ENCODE peak calls at places on chromosomes 2 and 18, in five cellular contexts. Z, H, B, D and P are unnamed samples.

GRCh38 chr2:237290249-237290648 is 123.7 kb downstream of the COL6A3 start:
- DNase-seq in Z (no peak), H (no peak), B (no peak), D (peak), P (peak)

GRCh38 chr2:173959909-173960308 is 5.3 kb downstream of the SP3 start:
- DNase-seq in Z (no peak), H (no peak), B (no peak), D (no peak), P (no peak)

GRCh38 chr2:214601852-214602251 is 191.0 kb downstream of the VWC2L start:
- DNase-seq in Z (no peak), H (no peak), B (no peak), D (no peak), P (no peak)

GRCh38 chr2:79191816-79192215 is 32.3 kb upstream of the REG3A start:
- DNase-seq in Z (no peak), H (no peak), B (no peak), D (no peak), P (no peak)

GRCh38 chr18:77081387-77081773 is 51.2 kb downstream of the MBP start:
- DNase-seq in Z (no peak), H (no peak), B (no peak), D (no peak), P (no peak)

GRCh38 chr2:108637304-108637669 is 82.0 kb upstream of the RANBP2 start:
- DNase-seq in Z (peak), H (no peak), B (no peak), D (peak), P (peak)

GRCh38 chr18:12278765-12279682 is 24.9 kb downstream of the CIDEA start:
- DNase-seq in Z (peak), H (peak), B (no peak), D (peak), P (peak)

GRCh38 chr2:197399887-197400540 is 34.8 kb downstream of the SF3B1 start:
- DNase-seq in Z (no peak), H (no peak), B (no peak), D (no peak), P (no peak)

GRCh38 chr2:199379251-199379650 is 78.5 kb downstream of the SATB2 start:
- DNase-seq in Z (no peak), H (peak), B (no peak), D (no peak), P (no peak)

GRCh38 chr18:58993260-58993659 is 128.6 kb downstream of the ZNF532 start:
- DNase-seq in Z (peak), H (peak), B (no peak), D (no peak), P (no peak)

GRCh38 chr18:25805939-25806338 is 284.5 kb downstream of the SS18 start:
- DNase-seq in Z (no peak), H (no peak), B (no peak), D (no peak), P (no peak)